ENCODE peak calls at places on chromosomes 13 and 19, in four cellular contexts. H, C, E and Q are unnamed samples.
A peak's percentile ranks its signal among the peaks of the same experiment; 100 is the strongest.

GRCh38 chr19:2409352-2409912 is 18.0 kb downstream of the TIMM13 start:
- DNase-seq in H (no peak), C (no peak), E (no peak), Q (no peak)

GRCh38 chr19:38718747-38719543 is 25.3 kb downstream of the CAPN12 start:
- DNase-seq in H (peak; percentile 67), C (no peak), E (peak; percentile 44), Q (no peak)

GRCh38 chr13:25732146-25732865 is 319.5 kb downstream of the SHISA2 start:
- DNase-seq in H (no peak), C (no peak), E (no peak), Q (no peak)

GRCh38 chr13:110005563-110005962 is 219.2 kb upstream of the IRS2 start:
- DNase-seq in H (no peak), C (no peak), E (no peak), Q (no peak)

GRCh38 chr13:59144700-59145099 is 1019.0 kb downstream of the DIAPH3 start:
- DNase-seq in H (no peak), C (no peak), E (no peak), Q (no peak)

GRCh38 chr19:14577885-14578427 is 4.9 kb upstream of the CLEC17A start:
- DNase-seq in H (no peak), C (no peak), E (peak; percentile 35), Q (no peak)

GRCh38 chr19:31947436-31947835 is 398.0 kb upstream of the ZNF507 start:
- DNase-seq in H (no peak), C (no peak), E (no peak), Q (no peak)

GRCh38 chr19:5478925-5479588 is 23.8 kb downstream of the ZNRF4 start:
- DNase-seq in H (no peak), C (no peak), E (no peak), Q (no peak)

GRCh38 chr13:110244096-110244830 is 62.7 kb downstream of the COL4A1 start:
- DNase-seq in H (no peak), C (no peak), E (no peak), Q (no peak)

GRCh38 chr13:84903391-84903790 is 895.8 kb downstream of the SLITRK6 start:
- DNase-seq in H (no peak), C (no peak), E (no peak), Q (no peak)

GRCh38 chr19:7676854-7677253 is at the start of gene MCEMP1:
- DNase-seq in H (peak; percentile 82), C (no peak), E (no peak), Q (no peak)

GRCh38 chr13:46089213-46089612 is 15.6 kb downstream of the CPB2 start:
- DNase-seq in H (no peak), C (no peak), E (no peak), Q (no peak)

GRCh38 chr13:95300625-95301134 is 571 bp downstream of the ABCC4 start:
- DNase-seq in H (peak; percentile 76), C (peak; percentile 64), E (peak; percentile 73), Q (peak; percentile 47)

GRCh38 chr19:7888145-7888825 is at the start of gene LRRC8E:
- DNase-seq in H (peak; percentile 79), C (peak; percentile 70), E (peak; percentile 83), Q (peak; percentile 59)

GRCh38 chr19:13408889-13409518 is 97.3 kb downstream of the CACNA1A start:
- DNase-seq in H (no peak), C (no peak), E (peak; percentile 60), Q (no peak)

GRCh38 chr13:63463782-63464610 is 2048.3 kb upstream of the PCDH20 start:
- DNase-seq in H (no peak), C (no peak), E (no peak), Q (no peak)

GRCh38 chr13:113731192-113732175 is 27.5 kb upstream of the TMEM255B start:
- DNase-seq in H (peak; percentile 34), C (no peak), E (no peak), Q (no peak)

GRCh38 chr13:27599845-27600553 is 20.3 kb downstream of the LNX2 start:
- DNase-seq in H (no peak), C (no peak), E (no peak), Q (no peak)

GRCh38 chr19:13610042-13610691 is 103.9 kb upstream of the CACNA1A start:
- DNase-seq in H (no peak), C (peak; percentile 44), E (peak; percentile 44), Q (no peak)

GRCh38 chr19:7506385-7507328 is 9.2 kb upstream of the ZNF358 start:
- DNase-seq in H (peak; percentile 96), C (peak; percentile 96), E (peak; percentile 91), Q (peak; percentile 78)

GRCh38 chr19:14616310-14616870 is 33.5 kb downstream of the CLEC17A start:
- DNase-seq in H (no peak), C (no peak), E (no peak), Q (no peak)

GRCh38 chr13:92572190-92572589 is 654.4 kb upstream of the GPC6 start:
- DNase-seq in H (no peak), C (no peak), E (peak; percentile 11), Q (no peak)

GRCh38 chr19:45439569-45440258 is 16.0 kb upstream of the ERCC1 start:
- DNase-seq in H (peak; percentile 88), C (peak; percentile 90), E (peak; percentile 88), Q (peak; percentile 79)

GRCh38 chr13:95140502-95140901 is 160.7 kb downstream of the ABCC4 start:
- DNase-seq in H (no peak), C (no peak), E (no peak), Q (no peak)

DNA sequence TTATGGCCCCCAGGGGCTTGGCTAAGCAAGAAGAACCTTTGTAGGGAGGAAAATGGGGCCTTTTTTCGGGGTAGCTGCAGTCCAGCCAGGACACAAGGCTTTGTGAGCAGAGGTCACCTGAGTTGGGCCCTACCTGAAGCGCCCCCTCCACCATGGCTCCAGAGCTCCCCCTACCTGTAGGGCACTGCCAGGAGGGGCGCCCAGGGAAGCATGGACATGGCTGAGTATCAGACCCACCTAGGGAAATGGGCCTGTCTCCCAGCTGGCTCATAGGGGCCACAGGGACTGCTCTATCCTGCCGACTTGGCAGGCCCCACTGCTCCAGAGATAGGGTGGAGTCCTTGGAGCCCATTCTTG is 9.0 kb upstream of the CEBPA start:
- DNase-seq in H (peak; percentile 71), C (peak; percentile 65), E (no peak), Q (peak; percentile 76)
- TF ChIP-seq CTCF in H (peak; percentile 40), C (no peak), E (peak; percentile 22), Q (peak; percentile 85)

GRCh38 chr19:48618278-48618915 is 581 bp downstream of the RPL18 start:
- DNase-seq in H (no peak), C (no peak), E (no peak), Q (no peak)

GRCh38 chr19:48617146-48617937 is 1.6 kb downstream of the RPL18 start:
- DNase-seq in H (no peak), C (no peak), E (no peak), Q (no peak)

GRCh38 chr19:48616491-48617056 is 1.7 kb upstream of the FAM83E start:
- DNase-seq in H (no peak), C (no peak), E (no peak), Q (no peak)

GRCh38 chr19:48618916-48619691 is at the start of the genes RPL18 and SPHK2:
- DNase-seq in H (peak; percentile 98), C (peak; percentile 97), E (peak; percentile 99), Q (peak; percentile 98)

DNA sequence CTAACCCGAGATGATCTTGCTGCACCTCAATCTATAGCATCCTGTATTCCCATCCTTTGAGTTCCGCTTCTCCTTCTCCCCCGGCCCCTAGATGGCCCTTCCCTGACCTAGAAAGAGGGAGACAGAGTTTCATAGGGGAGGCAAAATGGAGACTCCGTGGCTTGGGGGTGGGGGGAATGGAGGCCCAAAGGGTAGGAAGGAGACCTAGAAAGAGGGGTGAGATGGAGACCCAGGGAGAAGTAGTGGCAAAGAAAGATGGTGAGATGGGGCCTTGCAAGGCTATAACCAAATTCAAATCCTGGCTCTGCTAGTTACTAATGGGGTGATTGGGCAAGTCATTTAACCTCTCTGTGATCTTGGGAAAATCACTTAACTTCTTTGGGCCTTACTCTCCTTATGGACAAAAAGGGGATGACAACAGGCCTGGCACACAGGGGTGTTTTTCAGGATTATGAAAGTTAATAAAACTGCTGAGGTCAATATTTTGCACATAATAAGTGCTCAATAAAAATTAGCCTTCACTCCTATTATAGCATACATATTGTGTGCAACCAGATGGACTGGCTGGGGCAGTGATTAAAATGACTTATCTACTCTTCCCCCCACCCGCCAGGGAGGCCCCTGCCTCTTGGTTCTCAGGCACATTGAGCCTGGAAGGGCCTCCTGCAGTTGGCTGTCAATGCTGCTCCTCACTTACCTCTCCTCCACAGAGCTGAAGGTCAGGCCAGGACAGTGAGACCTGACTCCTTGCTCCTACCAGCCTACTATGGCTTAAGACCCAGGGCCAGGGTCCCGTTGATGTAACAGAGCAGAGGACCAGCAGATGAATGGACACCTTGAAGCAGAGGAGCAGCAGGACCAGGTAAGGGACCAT is 623 bp downstream of the SPHK2 start:
- DNase-seq in H (no peak), C (no peak), E (no peak), Q (no peak)
- TF ChIP-seq CTCF in H (no peak), C (peak; percentile 10), E (no peak), Q (no peak)

GRCh38 chr13:38777347-38778107 is 90.7 kb downstream of the FREM2 start:
- DNase-seq in H (no peak), C (no peak), E (no peak), Q (no peak)
- TF ChIP-seq CTCF in H (no peak), C (no peak), E (no peak), Q (no peak)

DNA sequence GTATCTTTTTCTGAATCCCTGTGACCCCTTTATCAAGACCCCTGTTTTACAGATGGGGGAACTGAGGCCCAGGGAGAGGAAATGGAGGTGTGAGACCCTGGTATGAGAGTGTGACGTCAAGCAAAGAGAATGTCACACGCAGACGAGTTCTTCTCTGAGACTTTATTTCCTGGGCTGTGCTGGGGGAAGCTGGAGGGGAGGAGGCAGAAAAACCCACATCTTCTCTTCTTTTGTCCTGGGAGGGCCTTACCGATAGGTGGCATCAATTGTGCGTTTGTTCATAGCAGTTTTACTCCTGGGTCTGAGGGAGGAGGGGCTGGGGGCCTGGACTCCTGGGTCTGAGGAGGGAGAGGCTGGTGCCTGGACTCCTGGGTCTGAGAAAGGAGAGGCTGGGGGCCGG is 4.9 kb upstream of the KLK15 start:
- DNase-seq in H (no peak), C (no peak), E (peak; percentile 30), Q (no peak)
- TF ChIP-seq CTCF in H (no peak), C (no peak), E (peak; percentile 33), Q (no peak)

GRCh38 chr19:50158577-50158976 is 4.5 kb downstream of the IZUMO2 start:
- DNase-seq in H (no peak), C (no peak), E (no peak), Q (no peak)

GRCh38 chr19:50159078-50159477 is 4.0 kb downstream of the IZUMO2 start:
- DNase-seq in H (no peak), C (no peak), E (no peak), Q (no peak)

GRCh38 chr19:50152578-50152977 is 10.5 kb downstream of the IZUMO2 start:
- DNase-seq in H (no peak), C (no peak), E (no peak), Q (no peak)

GRCh38 chr19:50154529-50154928 is 8.6 kb downstream of the IZUMO2 start:
- DNase-seq in H (no peak), C (no peak), E (no peak), Q (no peak)

DNA sequence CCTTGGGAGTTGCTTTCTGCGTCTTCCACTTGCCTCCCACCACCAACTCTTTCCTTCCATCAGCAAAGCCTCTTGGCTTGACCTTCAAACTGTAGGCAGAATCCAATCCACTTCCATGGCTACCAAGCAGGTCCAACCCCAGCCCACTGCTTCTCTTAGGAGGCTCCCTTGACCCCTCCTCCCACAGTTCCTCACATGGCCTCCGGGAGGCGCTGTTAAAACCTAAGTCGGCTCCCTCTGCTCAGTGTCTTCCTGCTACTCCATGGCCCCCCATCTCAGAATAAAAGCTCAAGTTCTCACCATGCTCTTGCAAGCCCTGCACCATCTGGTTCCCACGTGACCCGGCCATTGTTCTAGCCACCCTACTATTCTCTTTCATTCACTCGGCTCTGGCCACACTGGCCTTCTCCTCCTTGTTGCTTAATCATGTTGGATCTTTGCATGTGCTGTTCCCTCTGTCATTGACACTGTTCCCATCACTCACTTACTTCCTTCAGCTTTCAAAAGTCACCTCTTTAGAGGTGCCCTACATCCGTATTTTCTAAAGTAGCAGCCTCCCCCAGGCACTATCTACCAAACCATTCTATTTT is 7.5 kb downstream of the IZUMO2 start:
- DNase-seq in H (no peak), C (no peak), E (peak; percentile 9), Q (no peak)
- TF ChIP-seq CTCF in H (no peak), C (no peak), E (peak; percentile 29), Q (no peak)